ENCODE peak calls at places on chromosomes 3 and 15, in ten cellular contexts. P, V, U, G, Q, W, C, K, T and M are unnamed samples.

GRCh38 chr3:18765672-18766071 is 340.5 kb upstream of the SATB1 start:
- ATAC-seq in P (no peak), V (no peak), U (no peak), G (no peak), Q (no peak), W (no peak), C (no peak), K (no peak), T (no peak), M (no peak)

GRCh38 chr3:177443469-177443868 is 246.2 kb upstream of the TBL1XR1 start:
- ATAC-seq in P (peak), V (peak), U (peak), G (peak), Q (peak), W (no peak), C (peak), K (peak), T (no peak), M (peak)

GRCh38 chr3:38471260-38471857 is 17.7 kb downstream of the ACVR2B start:
- ATAC-seq in P (no peak), V (no peak), U (peak), G (no peak), Q (no peak), W (no peak), C (no peak), K (peak), T (peak), M (no peak)

GRCh38 chr3:102194760-102195159 is 240.1 kb upstream of the ZPLD1 start:
- ATAC-seq in P (no peak), V (no peak), U (no peak), G (no peak), Q (no peak), W (no peak), C (no peak), K (no peak), T (no peak), M (no peak)

GRCh38 chr15:75073197-75073596 is 49.8 kb downstream of the PPCDC start:
- ATAC-seq in P (no peak), V (no peak), U (no peak), G (peak), Q (no peak), W (peak), C (no peak), K (peak), T (no peak), M (peak)

GRCh38 chr15:70113304-70113700 is 15.6 kb upstream of the TLE3 start:
- ATAC-seq in P (no peak), V (no peak), U (no peak), G (peak), Q (no peak), W (peak), C (no peak), K (peak), T (no peak), M (peak)

GRCh38 chr3:30043156-30043555 is 563.2 kb upstream of the TGFBR2 start:
- ATAC-seq in P (no peak), V (no peak), U (no peak), G (no peak), Q (no peak), W (no peak), C (no peak), K (no peak), T (no peak), M (no peak)

GRCh38 chr3:176561826-176562225 is 635.5 kb downstream of the TBL1XR1 start:
- ATAC-seq in P (no peak), V (no peak), U (no peak), G (no peak), Q (no peak), W (no peak), C (no peak), K (no peak), T (no peak), M (no peak)

GRCh38 chr3:57696861-57697321 is 4.0 kb upstream of the DENND6A start:
- ATAC-seq in P (peak), V (no peak), U (peak), G (no peak), Q (no peak), W (no peak), C (no peak), K (no peak), T (no peak), M (no peak)

GRCh38 chr3:104102386-104102785 is 1264.3 kb upstream of the ALCAM start:
- ATAC-seq in P (no peak), V (peak), U (peak), G (no peak), Q (no peak), W (peak), C (peak), K (peak), T (peak), M (no peak)

GRCh38 chr15:52673312-52673711 is 5.9 kb downstream of the ATOSA start:
- ATAC-seq in P (no peak), V (no peak), U (no peak), G (no peak), Q (no peak), W (no peak), C (no peak), K (no peak), T (no peak), M (no peak)

GRCh38 chr3:97901327-97902295 is 70.6 kb downstream of the RIOX2 start:
- ATAC-seq in P (peak), V (no peak), U (peak), G (no peak), Q (no peak), W (no peak), C (peak), K (peak), T (peak), M (peak)

GRCh38 chr15:53009093-53009492 is 219.0 kb upstream of the ONECUT1 start:
- ATAC-seq in P (no peak), V (no peak), U (no peak), G (no peak), Q (no peak), W (no peak), C (no peak), K (no peak), T (no peak), M (no peak)

GRCh38 chr3:53134631-53135232 is 4.5 kb upstream of the RFT1 start:
- ATAC-seq in P (peak), V (peak), U (peak), G (peak), Q (peak), W (peak), C (peak), K (peak), T (peak), M (peak)

GRCh38 chr3:160671231-160671630 is 5.7 kb upstream of the ARL14 start:
- ATAC-seq in P (no peak), V (no peak), U (no peak), G (no peak), Q (no peak), W (no peak), C (peak), K (no peak), T (no peak), M (no peak)

GRCh38 chr15:35505816-35506215 is 40.1 kb downstream of the DPH6 start:
- ATAC-seq in P (no peak), V (no peak), U (no peak), G (no peak), Q (no peak), W (no peak), C (no peak), K (peak), T (no peak), M (no peak)

DNA sequence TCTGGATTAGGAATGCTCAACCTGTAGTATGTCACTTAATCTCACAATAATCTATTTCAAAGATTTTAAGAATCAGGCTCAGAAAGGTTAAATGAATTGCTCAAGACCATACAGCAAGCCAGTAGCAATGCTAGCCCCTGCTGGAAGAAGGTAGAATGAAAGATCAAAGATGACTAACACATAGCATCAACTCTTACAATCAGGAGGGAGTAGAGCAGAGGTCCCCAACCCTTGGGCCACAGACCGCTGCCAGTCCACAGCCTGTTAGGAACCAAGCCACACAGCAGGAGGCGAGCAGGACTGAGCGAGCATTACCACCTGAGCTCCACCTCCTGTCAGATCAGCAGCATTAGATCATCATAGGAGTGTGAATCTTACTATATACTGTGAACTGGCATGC is 15.5 kb upstream of the GATM start:
- ATAC-seq in P (no peak), V (peak), U (peak), G (no peak), Q (peak), W (no peak), C (no peak), K (peak), T (peak), M (no peak)
- TF ChIP-seq CTCF in P (no peak), V (peak), U (no peak), G (no peak), Q (peak), W (no peak), C (peak), K (peak), T (peak), M (no peak)

DNA sequence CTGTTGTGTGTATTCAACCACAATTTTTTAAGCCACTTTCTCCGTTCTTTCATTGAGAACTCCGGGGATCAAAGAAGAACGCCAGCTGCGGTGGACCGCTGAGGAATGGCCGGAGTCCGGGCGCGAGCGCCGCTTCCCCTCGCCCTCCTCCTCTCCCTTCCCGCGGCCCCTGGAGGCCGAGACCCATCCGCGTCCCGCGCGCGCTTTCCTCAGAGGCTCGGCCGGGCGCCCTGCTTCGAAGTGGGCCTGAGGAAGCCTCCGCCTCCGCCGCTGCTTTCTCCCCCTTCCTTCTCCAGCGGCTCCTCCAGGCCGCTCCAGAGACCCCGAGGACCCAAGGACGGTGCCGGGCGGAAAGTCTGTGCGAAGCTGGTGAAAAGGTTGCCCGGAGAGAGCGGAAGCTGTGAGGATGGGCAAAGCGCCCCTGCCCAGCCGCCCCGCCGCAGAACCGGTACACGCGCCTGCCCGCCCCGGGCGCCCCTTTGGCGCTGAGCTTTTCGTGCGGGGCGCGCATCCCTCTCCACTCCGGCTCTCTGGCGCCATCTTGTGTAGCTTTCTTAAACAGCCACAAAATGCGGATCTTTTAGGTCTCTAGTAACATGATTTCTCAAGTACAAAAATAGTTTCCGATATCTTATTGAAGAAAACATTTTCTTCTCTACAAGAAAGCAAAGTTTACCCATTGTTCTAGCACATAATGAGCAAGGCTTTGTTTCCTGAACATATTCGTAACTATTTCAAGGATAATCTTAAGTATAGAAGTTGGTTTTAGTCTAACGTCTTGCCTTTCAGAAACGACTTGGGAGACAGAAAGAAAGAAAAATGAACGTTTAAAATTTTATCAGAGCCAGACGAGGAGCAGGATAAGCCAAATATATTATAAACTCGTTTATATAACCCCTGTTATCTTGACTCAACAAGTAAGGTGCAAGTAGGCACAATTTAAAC is 59.2 kb upstream of the FAM174B start:
- ATAC-seq in P (peak), V (peak), U (peak), G (peak), Q (peak), W (peak), C (peak), K (peak), T (peak), M (peak)
- TF ChIP-seq POLR2A in P (no peak), V (no peak), U (no peak), G (no peak), Q (peak), W (peak), C (no peak), K (no peak), T (no peak), M (peak)

GRCh38 chr3:40292637-40293036 is 16.9 kb upstream of the EIF1B start:
- ATAC-seq in P (no peak), V (no peak), U (no peak), G (peak), Q (no peak), W (no peak), C (no peak), K (no peak), T (no peak), M (no peak)
- H3K4me3 ChIP-seq in P (no peak), V (no peak), U (no peak), G (no peak), Q (no peak), W (no peak), C (no peak), K (no peak), T (no peak), M (no peak)

GRCh38 chr3:167738037-167738436 is 2.5 kb downstream of the SERPINI1 start:
- ATAC-seq in P (no peak), V (no peak), U (no peak), G (no peak), Q (no peak), W (no peak), C (no peak), K (no peak), T (no peak), M (no peak)

GRCh38 chr3:167742338-167742737 is 6.8 kb downstream of the SERPINI1 start:
- ATAC-seq in P (no peak), V (no peak), U (no peak), G (no peak), Q (no peak), W (no peak), C (no peak), K (no peak), T (no peak), M (no peak)

GRCh38 chr3:167743799-167744198 is 8.3 kb downstream of the SERPINI1 start:
- ATAC-seq in P (no peak), V (no peak), U (no peak), G (no peak), Q (no peak), W (no peak), C (no peak), K (no peak), T (no peak), M (no peak)

GRCh38 chr3:167739190-167739589 is 3.7 kb downstream of the SERPINI1 start:
- ATAC-seq in P (no peak), V (no peak), U (no peak), G (no peak), Q (no peak), W (no peak), C (no peak), K (no peak), T (no peak), M (no peak)

DNA sequence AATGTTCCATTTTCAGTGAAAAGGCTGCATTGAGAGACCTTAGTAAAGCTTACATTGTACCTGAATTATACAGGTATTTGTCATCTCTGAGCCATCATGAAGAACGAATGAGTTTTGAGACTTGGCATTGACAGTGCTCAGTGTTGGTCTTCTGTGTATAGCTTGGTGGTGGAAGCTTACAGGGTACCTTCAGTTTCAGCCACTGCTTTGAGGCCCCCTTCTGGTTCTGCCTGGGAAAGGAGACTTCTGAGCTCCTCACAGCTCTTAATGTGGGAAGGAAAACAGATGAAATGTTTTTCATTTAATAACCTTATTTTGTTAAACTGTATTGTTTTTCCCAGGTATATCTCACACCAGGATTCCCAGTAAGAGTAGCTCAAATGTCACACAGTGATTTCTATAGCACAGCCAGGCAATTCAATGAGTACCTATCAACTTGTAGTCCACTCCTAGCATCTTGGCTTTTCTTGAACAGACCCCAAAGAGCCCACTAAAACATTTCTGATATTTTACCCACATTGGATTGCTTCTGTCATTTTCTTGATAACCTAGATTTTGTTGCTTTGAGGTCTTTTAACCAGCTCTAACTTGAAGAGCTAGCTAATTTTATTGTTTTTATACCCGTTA is 5.6 kb downstream of the SERPINI1 start:
- ATAC-seq in P (no peak), V (peak), U (peak), G (peak), Q (peak), W (no peak), C (peak), K (peak), T (peak), M (no peak)
- TF ChIP-seq CTCF in P (no peak), V (peak), U (no peak), G (peak), Q (peak), W (no peak), C (peak), K (no peak), T (peak), M (no peak)

GRCh38 chr3:144128117-144128892 is 156.7 kb downstream of the DIPK2A start:
- ATAC-seq in P (no peak), V (no peak), U (no peak), G (no peak), Q (no peak), W (no peak), C (no peak), K (peak), T (no peak), M (no peak)
- TF ChIP-seq POLR2A in P (no peak), V (no peak), U (no peak), G (no peak), Q (no peak), W (no peak), C (no peak), K (no peak), T (no peak), M (no peak)

DNA sequence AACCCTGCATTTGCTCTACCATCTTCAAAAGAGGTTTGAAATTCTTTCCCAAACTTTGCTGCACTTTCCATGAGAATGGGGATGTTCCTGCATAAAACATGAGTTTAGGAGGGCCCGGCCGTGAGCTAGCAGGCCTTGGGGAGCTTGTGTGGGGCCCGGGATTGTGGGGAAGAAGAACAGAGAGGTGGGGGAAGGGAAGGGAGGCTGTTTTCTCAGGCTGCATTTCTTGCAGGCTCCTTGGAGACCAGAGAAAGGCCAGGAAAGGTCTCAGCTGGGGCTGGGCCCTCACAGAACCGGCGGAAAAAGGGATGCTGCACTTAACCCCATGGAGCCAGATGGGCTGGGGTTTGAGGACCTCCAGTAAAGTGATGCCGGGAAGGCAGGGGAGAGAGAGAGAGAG is 40.8 kb downstream of the SEMA5B start:
- ATAC-seq in P (no peak), V (no peak), U (no peak), G (no peak), Q (no peak), W (no peak), C (no peak), K (no peak), T (no peak), M (no peak)
- H3K4me3 ChIP-seq in P (no peak), V (no peak), U (no peak), G (no peak), Q (no peak), W (no peak), C (no peak), K (no peak), T (no peak), M (no peak)